ENCODE peak calls at places on chromosome 15, in seven cellular contexts. I is stomach, H is IMR-90, V is thyroid gland, G is testis, C is adrenal gland, O is A549. Z is an unnamed sample.

GRCh38 chr15:31366169-31366734 is 39.6 kb downstream of the KLF13 start:
- DNase-seq in V (peak; percentile 46), G (peak; percentile 51), C (no peak), H (no peak), O (no peak), I (no peak), Z (no peak)

GRCh38 chr15:92597548-92597947 is 58.0 kb downstream of the FAM174B start:
- DNase-seq in V (no peak), O (no peak), H (no peak), G (no peak), I (no peak), C (no peak), Z (no peak)

GRCh38 chr15:65970937-65971740 is 101.8 kb downstream of the RAB11A start:
- DNase-seq in H (peak; percentile 2), V (no peak), O (no peak), G (no peak), C (no peak), I (no peak), Z (no peak)

GRCh38 chr15:36791849-36792618 is 212.6 kb downstream of the CDIN1 start:
- DNase-seq in O (no peak), H (peak; percentile 70), I (no peak), V (no peak), C (no peak), G (no peak), Z (no peak)

GRCh38 chr15:74175271-74176191 is 2.0 kb downstream of the ISLR start:
- DNase-seq in V (no peak), O (no peak), C (peak; percentile 13), I (no peak), G (no peak), H (no peak), Z (no peak)

GRCh38 chr15:89812126-89812846 is 2.4 kb downstream of the ANPEP start:
- DNase-seq in I (peak; percentile 74), O (no peak), C (no peak), G (peak; percentile 64), H (no peak), V (no peak), Z (peak; percentile 79)

GRCh38 chr15:67249830-67250229 is 4.6 kb downstream of the AAGAB start:
- DNase-seq in G (no peak), H (no peak), I (no peak), O (no peak), V (no peak), C (no peak), Z (no peak)

GRCh38 chr15:20348900-20349773 is 192.5 kb downstream of the GOLGA6L6 start:
- DNase-seq in C (no peak), G (no peak), H (no peak), V (no peak), I (peak; percentile 24), O (no peak), Z (peak; percentile 23)

GRCh38 chr15:62847900-62848489 is 194.6 kb upstream of the TPM1 start:
- DNase-seq in V (peak; percentile 35), G (peak; percentile 82), O (peak; percentile 79), H (peak; percentile 54), C (peak; percentile 58), I (peak; percentile 65), Z (peak; percentile 79)

GRCh38 chr15:88563638-88564037 is 17.2 kb upstream of the DET1 start:
- DNase-seq in O (no peak), H (peak; percentile 30), I (no peak), G (no peak), C (no peak), V (no peak), Z (no peak)

GRCh38 chr15:49915822-49916221 is 203.2 kb downstream of the ATP8B4 start:
- DNase-seq in O (no peak), G (no peak), I (no peak), V (no peak), C (no peak), H (no peak), Z (no peak)

GRCh38 chr15:93088200-93088980 is 621 bp downstream of the RGMA start:
- DNase-seq in V (peak; percentile 27), H (no peak), G (peak; percentile 41), I (no peak), O (peak; percentile 55), C (no peak), Z (no peak)

GRCh38 chr15:45023659-45024320 is 795 bp downstream of the SORD start:
- DNase-seq in V (peak; percentile 58), C (no peak), O (peak; percentile 12), H (peak; percentile 5), I (no peak), G (no peak), Z (peak; percentile 42)

GRCh38 chr15:65612616-65612946 is 1.6 kb upstream of the INTS14 start:
- DNase-seq in O (no peak), C (no peak), I (no peak), V (no peak), H (peak; percentile 21), G (no peak), Z (no peak)

DNA sequence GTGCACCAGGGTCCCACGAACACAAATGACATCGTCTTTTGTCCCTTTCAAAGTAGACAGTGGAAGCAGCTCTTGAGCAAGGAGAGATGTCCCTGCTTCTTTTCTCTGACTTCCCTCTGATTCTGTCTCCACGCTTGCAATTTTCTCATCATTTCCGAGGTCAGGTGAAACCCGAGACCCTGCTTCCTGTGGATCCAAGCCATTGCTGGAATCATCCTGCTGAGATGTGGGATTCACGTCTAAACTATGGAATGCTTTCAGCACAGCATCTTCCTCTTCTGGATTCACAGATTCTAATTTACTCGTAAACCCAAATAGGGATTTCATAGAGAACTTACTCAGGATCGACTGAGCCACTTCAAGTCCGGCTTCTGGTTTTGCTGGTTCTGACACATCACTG is 127.1 kb downstream of the FMN1 start:
- DNase-seq in V (no peak), G (no peak), O (no peak), I (no peak), C (no peak), H (peak; percentile 91), Z (no peak)
- H3K4me3 ChIP-seq in V (no peak overlapping the region), G (no peak overlapping the region), O (peak overlapping the region; percentile 26), I (peak overlapping the region; percentile 31), C (no peak overlapping the region), H (no peak overlapping the region), Z (no peak overlapping the region)

GRCh38 chr15:71093089-71094024 is 21.9 kb upstream of the THSD4 start:
- DNase-seq in I (peak; percentile 72), V (peak; percentile 65), O (peak; percentile 70), H (peak; percentile 82), C (no peak), G (no peak), Z (no peak)
- TF ChIP-seq POLR2A in I (no peak), V (no peak), O (no peak), H (no peak), C (no peak), G (no peak), Z (no peak)

GRCh38 chr15:85405467-85405866 is 25.1 kb downstream of the AKAP13 start:
- DNase-seq in O (no peak), G (no peak), C (no peak), V (no peak), I (no peak), H (no peak), Z (no peak)
- H3K4me1 ChIP-seq in O (peaks cover 70% of the 10 kb centered on the region), G (peaks cover 27% of the 10 kb centered on the region), C (peaks cover 55% of the 10 kb centered on the region), V (peaks cover 66% of the 10 kb centered on the region), I (peaks cover 32% of the 10 kb centered on the region), H (peaks cover 29% of the 10 kb centered on the region), Z (no peaks in the 10 kb centered on the region)

GRCh38 chr15:55588818-55589122 is 625 bp upstream of the PYGO1 start:
- DNase-seq in H (no peak), O (no peak), C (no peak), V (peak; percentile 33), G (peak; percentile 45), I (no peak), Z (no peak)

GRCh38 chr15:55587321-55588069 is 650 bp downstream of the PYGO1 start:
- DNase-seq in C (peak; percentile 35), H (peak; percentile 47), G (peak; percentile 23), O (peak; percentile 75), I (no peak), V (peak; percentile 34), Z (no peak)

GRCh38 chr15:55588070-55588817 is at the start of gene PYGO1:
- DNase-seq in O (peak; percentile 69), G (peak; percentile 68), I (peak; percentile 48), C (peak; percentile 56), V (peak; percentile 66), H (peak; percentile 62), Z (peak; percentile 50)

GRCh38 chr15:55590788-55591187 is 2.6 kb upstream of the PYGO1 start:
- DNase-seq in H (no peak), C (no peak), V (no peak), G (no peak), O (no peak), I (no peak), Z (no peak)

GRCh38 chr15:55589297-55589696 is 1.2 kb upstream of the PYGO1 start:
- DNase-seq in O (no peak), C (no peak), G (no peak), H (no peak), I (no peak), V (no peak), Z (no peak)
- H3K4me3 ChIP-seq in O (peak overlapping the region; percentile 78), C (no peak overlapping the region), G (peak overlapping the region; percentile 68), H (no peak overlapping the region), I (peak overlapping the region; percentile 64), V (no peak overlapping the region), Z (no peak overlapping the region)

GRCh38 chr15:75203908-75204263 is 2.2 kb downstream of the C15orf39 start:
- DNase-seq in H (no peak), V (no peak), I (no peak), O (no peak), C (no peak), G (no peak), Z (no peak)

GRCh38 chr15:75200765-75201608 is 695 bp upstream of the C15orf39 start:
- DNase-seq in O (no peak), G (no peak), I (peak; percentile 73), H (no peak), V (peak; percentile 90), C (peak; percentile 56), Z (peak; percentile 65)

GRCh38 chr15:75203017-75203907 is 1.6 kb downstream of the C15orf39 start:
- DNase-seq in I (no peak), G (no peak), V (peak; percentile 33), C (peak; percentile 41), O (peak; percentile 69), H (peak; percentile 12), Z (no peak)

GRCh38 chr15:75201609-75202250 is at the start of gene C15orf39:
- DNase-seq in G (peak; percentile 76), H (peak; percentile 52), C (peak; percentile 79), I (peak; percentile 76), V (peak; percentile 74), O (peak; percentile 92), Z (peak; percentile 81)

GRCh38 chr15:75202251-75203016 is 752 bp downstream of the C15orf39 start:
- DNase-seq in H (peak; percentile 86), V (peak; percentile 87), I (peak; percentile 85), G (peak; percentile 80), C (peak; percentile 81), O (peak; percentile 80), Z (peak; percentile 83)
- TF ChIP-seq POLR2A in H (peak; percentile 61), V (peak; percentile 21), I (no peak), G (no peak), C (no peak), O (no peak), Z (no peak)